ENCODE peak calls at places on chromosomes 1 and 21, in seven cellular contexts. U, X, D, W, V, Y and L are unnamed samples.

GRCh38 chr1:193060938-193061337 is 1.5 kb downstream of the RO60 start:
- DNase-seq in W (no peak), X (no peak), D (peak), U (no peak), V (no peak), Y (no peak), L (peak)

GRCh38 chr1:18557621-18558465 is 72.8 kb upstream of the PAX7 start:
- DNase-seq in U (peak), W (peak), Y (no peak), V (peak), X (peak), D (no peak), L (no peak)

GRCh38 chr21:43273016-43273707 is 104.4 kb downstream of the CRYAA start:
- DNase-seq in D (no peak), Y (no peak), V (no peak), W (no peak), U (no peak), X (no peak), L (no peak)

GRCh38 chr1:231993968-231994455 is 367.4 kb downstream of the DISC1 start:
- DNase-seq in W (no peak), Y (no peak), D (no peak), X (no peak), V (no peak), U (no peak), L (no peak)

GRCh38 chr1:161266096-161266679 is 7.6 kb downstream of the PCP4L1 start:
- DNase-seq in Y (no peak), W (no peak), U (no peak), V (no peak), D (no peak), X (no peak), L (no peak)

GRCh38 chr1:111754964-111755320 is 759 bp upstream of the DDX20 start:
- DNase-seq in D (peak), U (no peak), X (no peak), V (no peak), W (peak), Y (peak), L (peak)

GRCh38 chr1:179938752-179939151 is 15.9 kb upstream of the CEP350 start:
- DNase-seq in Y (no peak), D (peak), W (no peak), U (no peak), V (no peak), X (no peak), L (peak)

GRCh38 chr1:214317300-214317699 is 36.3 kb downstream of the SMYD2 start:
- DNase-seq in U (no peak), D (no peak), Y (no peak), W (peak), X (peak), V (peak), L (no peak)

DNA sequence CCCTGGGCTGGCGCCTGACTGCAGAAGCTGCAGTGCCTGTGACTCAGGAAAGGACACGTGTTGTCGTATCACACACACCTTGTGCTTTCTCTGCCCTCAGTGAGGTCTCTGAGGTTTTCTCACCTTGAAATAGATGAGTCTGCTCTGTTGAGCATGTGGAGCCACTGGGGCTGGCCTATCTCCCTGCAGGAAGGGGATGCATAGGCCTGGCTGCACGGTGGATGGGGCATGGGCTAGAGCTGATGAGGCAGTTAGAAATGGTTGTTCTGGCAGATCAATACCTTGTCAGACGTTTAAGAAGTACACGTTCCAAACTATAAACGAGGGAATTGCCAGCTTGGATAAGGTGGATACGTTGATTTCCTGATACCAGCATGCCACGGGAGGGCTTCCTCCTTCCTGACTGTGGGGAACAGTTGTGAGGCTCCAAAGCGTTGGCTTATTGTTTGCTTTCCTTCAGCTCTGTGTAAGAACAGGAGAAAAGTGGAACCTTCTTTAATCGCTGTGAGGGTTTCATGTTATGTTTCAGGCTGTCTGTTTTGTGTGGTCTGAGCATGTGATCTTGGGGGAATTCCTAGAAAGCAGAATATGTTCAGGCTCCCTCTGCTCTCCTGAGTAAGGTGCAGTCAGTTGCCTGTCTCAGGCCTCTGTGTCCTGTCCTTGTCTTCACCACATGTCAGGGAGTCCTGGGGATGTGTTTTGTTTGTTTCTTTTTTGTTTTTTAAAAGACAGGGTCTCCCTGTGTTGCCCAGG is 44.8 kb downstream of the PCNT start:
- DNase-seq in X (no peak), V (no peak), D (no peak), Y (no peak), W (no peak), U (no peak), L (no peak)
- H3K9ac ChIP-seq in X (no peak), V (no peak), D (no peak), Y (no peak), W (no peak), U (no peak), L (no peak)

GRCh38 chr1:236994450-236994849 is 9.8 kb downstream of the MT1HL1 start:
- DNase-seq in D (no peak), X (no peak), V (no peak), W (no peak), U (no peak), Y (no peak), L (no peak)

GRCh38 chr1:236992449-236992848 is 11.8 kb downstream of the MT1HL1 start:
- DNase-seq in Y (no peak), U (no peak), V (no peak), D (no peak), W (no peak), X (no peak), L (no peak)

GRCh38 chr1:236983818-236984217 is 20.4 kb downstream of the MT1HL1 start:
- DNase-seq in X (no peak), U (no peak), D (no peak), W (no peak), Y (no peak), V (no peak), L (no peak)

GRCh38 chr1:236990052-236990445 is 14.2 kb downstream of the MT1HL1 start:
- DNase-seq in W (no peak), X (no peak), U (no peak), V (no peak), D (no peak), Y (no peak), L (no peak)

DNA sequence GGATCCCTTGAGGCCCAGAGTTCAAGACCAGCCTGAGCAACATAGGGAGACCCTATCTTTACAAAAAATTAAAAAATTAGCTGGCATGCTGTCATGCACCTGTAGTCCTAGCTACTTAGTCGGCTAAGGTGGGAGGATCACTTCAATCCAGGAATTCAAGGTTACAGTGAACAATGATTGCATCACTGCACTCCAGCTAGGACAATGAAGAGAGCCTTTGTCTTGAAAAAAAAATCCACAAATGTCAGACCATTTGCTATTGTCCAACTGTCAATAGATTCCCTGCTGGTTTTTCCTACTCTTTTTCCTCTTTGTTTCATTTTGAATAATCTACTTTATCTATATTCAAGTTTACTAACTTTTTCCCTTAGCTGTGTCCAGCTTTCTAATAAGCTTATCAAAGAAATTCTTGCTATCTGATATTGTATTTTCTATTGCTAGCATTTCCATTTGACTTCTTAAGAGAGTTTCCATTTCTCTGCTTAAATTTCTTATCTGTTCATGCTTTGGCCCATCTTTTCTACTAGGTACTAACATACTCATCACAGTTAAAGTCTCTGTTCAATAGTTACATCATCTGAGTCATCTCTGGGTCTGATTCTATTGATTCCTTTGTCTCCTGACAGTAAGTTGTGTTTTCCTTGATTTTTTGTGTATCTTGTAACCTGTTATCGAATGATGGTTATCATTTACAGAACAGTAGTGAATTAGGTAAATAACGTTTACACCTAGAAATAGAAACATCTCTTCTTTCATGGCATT is 14.8 kb downstream of the MT1HL1 start:
- DNase-seq in D (no peak), X (no peak), V (no peak), W (no peak), Y (no peak), U (no peak), L (no peak)
- H3K4ac ChIP-seq in D (no peak), X (no peak), V (no peak), W (no peak), Y (no peak), U (no peak), L (no peak)

DNA sequence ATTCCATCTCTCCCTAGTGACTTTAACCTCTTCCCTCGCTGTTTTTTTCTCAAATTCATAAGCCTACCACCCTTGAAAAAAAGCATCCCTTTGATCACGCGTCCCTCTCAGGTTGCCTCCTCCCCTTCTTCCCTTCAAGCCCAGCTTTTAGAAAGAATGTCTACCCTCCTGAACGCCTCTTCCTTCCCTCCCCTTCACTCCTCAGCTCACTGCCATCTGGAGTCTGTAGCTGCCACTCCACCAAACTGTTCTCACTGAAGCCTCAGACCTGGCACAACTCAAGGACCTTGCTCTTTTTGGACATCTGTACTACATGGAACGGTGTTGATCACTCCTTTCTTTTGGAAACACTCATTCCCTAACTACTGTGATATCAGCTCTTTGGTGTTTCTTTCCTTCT is 80.6 kb downstream of the SLC25A24 start:
- DNase-seq in D (no peak), X (no peak), V (no peak), W (peak), Y (no peak), U (no peak), L (no peak)
- H2BK120ac ChIP-seq in D (no peak), X (no peak), V (no peak), W (no peak), Y (no peak), U (no peak), L (no peak)

GRCh38 chr1:2289607-2290006 is 61.5 kb downstream of the SKI start:
- DNase-seq in V (no peak), U (no peak), D (no peak), X (no peak), W (no peak), Y (no peak), L (no peak)

GRCh38 chr1:2288816-2289536 is 60.9 kb downstream of the SKI start:
- DNase-seq in W (no peak), D (no peak), X (no peak), V (no peak), Y (no peak), U (no peak), L (no peak)

GRCh38 chr1:2290171-2290578 is 62.1 kb downstream of the SKI start:
- DNase-seq in W (no peak), U (no peak), V (no peak), D (no peak), X (no peak), Y (peak), L (no peak)

GRCh38 chr1:2292725-2293450 is 64.8 kb downstream of the SKI start:
- DNase-seq in X (no peak), W (no peak), V (no peak), U (no peak), D (no peak), Y (no peak), L (no peak)

DNA sequence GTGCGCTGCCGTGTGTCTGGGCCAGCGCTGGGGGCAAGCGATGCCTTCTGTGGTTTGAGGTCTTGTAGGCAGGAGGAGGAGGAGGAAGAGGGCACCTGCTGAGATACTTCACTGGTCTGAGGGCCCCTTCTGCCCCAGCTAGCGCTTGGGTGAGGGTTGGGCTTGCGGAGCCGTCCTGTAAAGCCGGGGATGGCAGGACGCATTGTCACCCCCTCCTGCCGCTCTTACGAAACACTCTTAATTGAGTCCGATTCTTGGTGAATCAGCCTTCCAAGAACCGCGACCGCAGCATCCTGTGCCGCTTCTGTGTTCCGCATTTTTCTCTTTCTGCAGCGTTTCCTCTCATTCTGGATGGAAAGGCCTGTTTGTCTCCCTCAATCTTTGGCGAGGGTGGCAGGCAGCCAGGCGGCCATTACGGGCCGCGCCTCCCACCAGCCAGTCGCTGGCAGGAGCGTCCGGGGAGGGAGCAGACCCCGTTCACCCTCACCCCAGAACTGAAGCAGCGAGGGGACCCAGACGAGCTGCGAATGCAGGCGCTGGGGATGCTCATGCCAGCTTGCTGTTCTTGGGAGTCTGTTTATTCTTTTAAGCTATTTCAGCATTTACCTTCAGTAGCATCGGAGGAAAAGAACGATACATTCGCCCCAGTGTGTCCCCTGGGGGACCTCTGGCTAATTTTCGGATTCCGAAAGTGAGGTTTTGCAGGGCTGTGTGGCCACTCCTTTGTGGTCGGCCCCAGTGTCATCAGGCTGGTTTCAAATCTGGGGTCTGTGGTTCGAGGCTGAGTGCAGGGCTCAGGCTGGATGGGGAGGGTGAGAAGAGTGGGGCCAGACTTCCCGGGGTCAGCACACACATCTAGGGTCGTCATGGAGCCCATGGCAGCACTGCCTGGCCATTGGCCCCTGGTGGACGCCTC is 62.7 kb downstream of the SKI start:
- DNase-seq in V (no peak), D (peak), X (no peak), U (no peak), W (no peak), Y (peak), L (peak)
- H3K9ac ChIP-seq in V (no peak), D (peak), X (no peak), U (peak), W (no peak), Y (no peak), L (peak)

GRCh38 chr1:17239420-17239819 is 9.5 kb upstream of the PADI3 start:
- DNase-seq in W (peak), Y (peak), X (peak), D (peak), V (peak), U (peak), L (peak)
- H3K4ac ChIP-seq in W (no peak), Y (no peak), X (no peak), D (no peak), V (no peak), U (no peak), L (no peak)